ENCODE peak calls at places on chromosomes 12 and 14, in nine cellular contexts. H is adrenal gland, L is uterus, U is IMR-90, Y is H9, F is OCI-LY7, S is cardiac muscle cell, Q is mammary epithelial cell, P is BE2C. E is an unnamed sample.

GRCh38 chr12:68796399-68796798 is 11.6 kb upstream of the MDM2 start:
- DNase-seq in H (no peak), L (no peak), U (no peak), Y (no peak), F (no peak), S (no peak), Q (no peak), P (no peak), E (no peak)

GRCh38 chr14:22883191-22883976 is at the start of gene REM2:
- DNase-seq in H (no peak), L (no peak), U (no peak), Y (peak; percentile 44), F (no peak), S (no peak), Q (no peak), P (peak; percentile 40), E (no peak)

GRCh38 chr14:64200170-64200569 is 94.0 kb downstream of the ESR2 start:
- DNase-seq in H (peak; percentile 64), L (no peak), U (no peak), Y (no peak), F (no peak), S (no peak), Q (no peak), P (no peak), E (no peak)

GRCh38 chr14:24605435-24606190 is 3.9 kb downstream of the GZMH start:
- DNase-seq in H (peak; percentile 41), L (no peak), U (no peak), Y (peak; percentile 74), F (peak; percentile 54), S (no peak), Q (peak; percentile 25), P (peak; percentile 43), E (no peak)

GRCh38 chr14:93936926-93937325 is 9.8 kb downstream of the FAM181A start:
- DNase-seq in H (no peak), L (no peak), U (no peak), Y (no peak), F (no peak), S (no peak), Q (no peak), P (no peak), E (no peak)

GRCh38 chr14:101209594-101209993 is 306.1 kb upstream of the RTL1 start:
- DNase-seq in H (no peak), L (no peak), U (no peak), Y (no peak), F (no peak), S (no peak), Q (no peak), P (no peak), E (no peak)

GRCh38 chr12:46783881-46784280 is 41.9 kb downstream of the SLC38A4 start:
- DNase-seq in H (no peak), L (no peak), U (peak; percentile 43), Y (no peak), F (no peak), S (no peak), Q (no peak), P (no peak), E (no peak)

GRCh38 chr12:67355428-67356385 is 86.5 kb downstream of the CAND1 start:
- DNase-seq in H (peak; percentile 31), L (no peak), U (peak; percentile 69), Y (no peak), F (peak; percentile 73), S (peak; percentile 84), Q (peak; percentile 39), P (peak; percentile 19), E (no peak)

GRCh38 chr12:65740873-65741600 is 83.2 kb upstream of the HMGA2 start:
- DNase-seq in H (peak; percentile 52), L (peak; percentile 73), U (peak; percentile 74), Y (peak; percentile 96), F (no peak), S (peak; percentile 91), Q (peak; percentile 73), P (peak; percentile 22), E (peak; percentile 69)

GRCh38 chr12:50059440-50060119 is 2.2 kb downstream of the ASIC1 start:
- DNase-seq in H (no peak), L (no peak), U (peak; percentile 39), Y (no peak), F (no peak), S (no peak), Q (no peak), P (no peak), E (no peak)

GRCh38 chr12:121530600-121531355 is 50.0 kb downstream of the KDM2B start:
- DNase-seq in H (peak; percentile 63), L (peak; percentile 73), U (peak; percentile 88), Y (peak; percentile 79), F (peak; percentile 81), S (peak; percentile 92), Q (no peak), P (no peak), E (peak; percentile 77)

GRCh38 chr12:57372233-57372632 is 58.6 kb downstream of the R3HDM2 start:
- DNase-seq in H (peak; percentile 43), L (no peak), U (peak; percentile 78), Y (no peak), F (no peak), S (peak; percentile 60), Q (no peak), P (no peak), E (no peak)

GRCh38 chr14:68254669-68255527 is 435.3 kb downstream of the RAD51B start:
- DNase-seq in H (no peak), L (no peak), U (peak; percentile 46), Y (no peak), F (no peak), S (no peak), Q (no peak), P (no peak), E (no peak)

GRCh38 chr14:53927171-53927570 is 29.5 kb downstream of the BMP4 start:
- DNase-seq in H (no peak), L (no peak), U (peak; percentile 72), Y (no peak), F (no peak), S (peak; percentile 50), Q (no peak), P (no peak), E (no peak)

GRCh38 chr14:71319646-71320045 is 412.4 kb downstream of the PCNX1 start:
- DNase-seq in H (no peak), L (peak; percentile 15), U (peak; percentile 36), Y (no peak), F (peak; percentile 51), S (peak; percentile 47), Q (no peak), P (no peak), E (no peak)

DNA sequence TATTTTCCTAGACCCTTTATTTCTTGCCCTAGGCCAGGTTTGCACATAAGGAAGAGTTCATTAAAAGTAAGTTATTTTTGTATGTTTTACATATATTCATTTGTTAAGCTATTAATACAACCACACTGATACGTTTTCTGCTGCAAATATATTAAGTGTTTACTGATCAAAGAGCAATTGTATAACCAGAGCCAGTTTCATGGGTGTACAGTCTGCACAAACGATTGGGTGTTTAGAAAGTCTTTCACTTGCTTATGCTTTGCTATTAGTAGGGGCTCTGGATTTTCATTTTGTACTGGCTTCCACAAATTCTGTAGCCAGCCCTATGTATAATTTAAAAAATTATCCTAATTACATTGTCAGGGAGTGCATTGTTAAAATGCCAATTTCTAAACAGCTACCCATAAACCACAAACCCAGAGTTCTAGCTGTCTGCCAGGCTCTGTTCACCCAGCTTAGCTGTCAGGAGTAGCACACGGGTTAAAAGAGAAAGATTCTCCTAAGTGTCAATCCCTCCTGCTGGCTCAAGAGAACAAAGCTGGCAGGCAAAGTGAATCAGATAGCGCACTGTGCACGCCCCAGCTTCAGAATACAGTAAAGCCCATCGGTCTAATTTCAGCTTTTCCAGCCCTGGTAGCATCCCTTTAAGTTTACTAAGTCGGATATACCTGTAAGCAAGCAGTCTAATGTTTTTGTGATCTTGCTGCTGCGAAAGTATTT is 151.0 kb upstream of the LMO3 start:
- DNase-seq in H (no peak), L (no peak), U (no peak), Y (no peak), F (no peak), S (no peak), Q (no peak), P (peak; percentile 14), E (no peak)
- TF ChIP-seq CTCF in H (no peak), L (no peak), U (no peak), Y (no peak), F (no peak), S (no peak), Q (no peak), P (no peak), E (no peak)

GRCh38 chr14:89394920-89395319 is 22.1 kb downstream of the FOXN3 start:
- DNase-seq in H (no peak), L (no peak), U (no peak), Y (no peak), F (no peak), S (no peak), Q (no peak), P (no peak), E (no peak)
- H3K4me1 ChIP-seq in H (peaks cover 23% of the 10 kb centered on the region), L (peaks cover 6% of the 10 kb centered on the region), U (peaks cover 7% of the 10 kb centered on the region), Y (peaks cover 17% of the 10 kb centered on the region), F (peaks cover 61% of the 10 kb centered on the region), S (peaks cover 14% of the 10 kb centered on the region), Q (no peaks in the 10 kb centered on the region), P (peaks cover 6% of the 10 kb centered on the region), E (no peaks in the 10 kb centered on the region)

GRCh38 chr12:105386431-105386830 is 55.9 kb downstream of the C12orf75 start:
- DNase-seq in H (no peak), L (no peak), U (no peak), Y (no peak), F (no peak), S (no peak), Q (no peak), P (no peak), E (no peak)
- TF ChIP-seq CTCF in H (no peak), L (no peak), U (no peak), Y (no peak), F (no peak), S (no peak), Q (no peak), P (no peak), E (no peak)

GRCh38 chr14:95235351-95235750 is 78.0 kb upstream of the DICER1 start:
- DNase-seq in H (no peak), L (no peak), U (no peak), Y (no peak), F (no peak), S (no peak), Q (no peak), P (peak; percentile 47), E (no peak)

GRCh38 chr14:95237956-95238355 is 80.6 kb upstream of the DICER1 start:
- DNase-seq in H (no peak), L (no peak), U (no peak), Y (no peak), F (no peak), S (no peak), Q (no peak), P (no peak), E (no peak)

GRCh38 chr14:95237121-95237876 is 80.0 kb upstream of the DICER1 start:
- DNase-seq in H (no peak), L (no peak), U (no peak), Y (no peak), F (no peak), S (no peak), Q (no peak), P (no peak), E (no peak)

GRCh38 chr14:95235767-95236166 is 78.4 kb upstream of the DICER1 start:
- DNase-seq in H (no peak), L (no peak), U (no peak), Y (no peak), F (no peak), S (no peak), Q (no peak), P (no peak), E (no peak)

DNA sequence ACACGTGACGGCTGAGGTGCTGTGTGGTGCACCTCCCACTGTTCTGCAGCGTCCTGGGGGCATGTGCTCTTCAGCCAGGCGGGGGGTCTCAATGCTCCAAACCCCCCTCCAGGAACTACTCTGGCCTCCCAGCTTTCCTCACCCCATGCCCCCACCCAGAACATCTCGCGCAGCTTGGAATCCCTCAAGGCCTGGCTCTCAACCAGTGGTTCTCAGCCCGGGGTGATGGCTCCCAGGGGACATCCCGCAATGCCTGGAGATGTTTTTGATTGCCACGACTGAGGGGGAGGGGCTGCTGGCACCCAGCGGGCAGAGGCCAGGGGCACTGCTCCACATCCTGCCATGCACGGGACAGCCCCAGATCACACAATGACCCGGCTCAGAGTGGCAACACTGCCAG is 78.9 kb upstream of the DICER1 start:
- DNase-seq in H (no peak), L (no peak), U (no peak), Y (no peak), F (no peak), S (no peak), Q (no peak), P (peak; percentile 68), E (no peak)
- H3K4me1 ChIP-seq in H (no peaks in the 10 kb centered on the region), L (no peaks in the 10 kb centered on the region), U (no peaks in the 10 kb centered on the region), Y (no peaks in the 10 kb centered on the region), F (peaks cover 14% of the 10 kb centered on the region), S (no peaks in the 10 kb centered on the region), Q (no peaks in the 10 kb centered on the region), P (peaks cover 6% of the 10 kb centered on the region), E (peaks cover 29% of the 10 kb centered on the region)